ENCODE peak calls at places on chromosome 4, in seven cellular contexts. F, M, H, Q, V, B and S are unnamed samples.

GRCh38 chr4:186029731-186030421 is 39.1 kb upstream of the TLR3 start:
- DNase-seq in F (peak; percentile 37), M (peak; percentile 83), H (no peak), Q (no peak), V (peak; percentile 50), B (peak; percentile 36), S (no peak)

GRCh38 chr4:99586747-99587146 is 12.1 kb downstream of the MTTP start:
- DNase-seq in F (no peak), M (no peak), H (no peak), Q (no peak), V (no peak), B (no peak), S (no peak)

GRCh38 chr4:107792691-107793090 is 32.0 kb upstream of the SGMS2 start:
- DNase-seq in F (no peak), M (no peak), H (no peak), Q (no peak), V (no peak), B (no peak), S (no peak)

GRCh38 chr4:123449780-123450179 is 53.2 kb downstream of the SPRY1 start:
- DNase-seq in F (no peak), M (no peak), H (no peak), Q (no peak), V (no peak), B (no peak), S (no peak)

GRCh38 chr4:78661923-78662521 is 110.5 kb downstream of the ANXA3 start:
- DNase-seq in F (no peak), M (no peak), H (no peak), Q (no peak), V (no peak), B (peak; percentile 49), S (no peak)

GRCh38 chr4:113760094-113760851 is 1.3 kb downstream of the CAMK2D start:
- DNase-seq in F (no peak), M (peak; percentile 28), H (peak; percentile 37), Q (peak; percentile 33), V (peak; percentile 58), B (peak; percentile 55), S (no peak)

GRCh38 chr4:108425988-108426387 is 194.4 kb upstream of the RPL34 start:
- DNase-seq in F (no peak), M (no peak), H (no peak), Q (no peak), V (no peak), B (no peak), S (no peak)

GRCh38 chr4:113447695-113448265 is 313.8 kb downstream of the CAMK2D start:
- DNase-seq in F (peak; percentile 41), M (no peak), H (no peak), Q (no peak), V (no peak), B (no peak), S (no peak)

GRCh38 chr4:151166662-151167061 is 67.2 kb downstream of the RPS3A start:
- DNase-seq in F (no peak), M (no peak), H (no peak), Q (no peak), V (no peak), B (no peak), S (no peak)

GRCh38 chr4:17924189-17924588 is 97.4 kb downstream of the LCORL start:
- DNase-seq in F (no peak), M (no peak), H (no peak), Q (no peak), V (no peak), B (no peak), S (no peak)

GRCh38 chr4:112031712-112032328 is 113.4 kb upstream of the FAM241A start:
- DNase-seq in F (no peak), M (no peak), H (no peak), Q (no peak), V (no peak), B (peak; percentile 26), S (peak; percentile 61)

GRCh38 chr4:14446311-14446710 is 556.0 kb upstream of the CPEB2 start:
- DNase-seq in F (no peak), M (no peak), H (no peak), Q (no peak), V (no peak), B (no peak), S (no peak)

GRCh38 chr4:39255916-39256315 is 73.6 kb downstream of the WDR19 start:
- DNase-seq in F (no peak), M (no peak), H (no peak), Q (no peak), V (no peak), B (no peak), S (no peak)

GRCh38 chr4:113761682-113762060 is at the start of gene CAMK2D:
- DNase-seq in F (peak; percentile 94), M (peak; percentile 85), H (peak; percentile 79), Q (peak; percentile 80), V (peak; percentile 86), B (peak; percentile 91), S (no peak)

GRCh38 chr4:60368986-60369385 is 831.1 kb upstream of the ADGRL3 start:
- DNase-seq in F (no peak), M (no peak), H (no peak), Q (no peak), V (no peak), B (no peak), S (no peak)

GRCh38 chr4:122150896-122151295 is 1.2 kb upstream of the BLTP1 start:
- DNase-seq in F (no peak), M (no peak), H (no peak), Q (no peak), V (no peak), B (no peak), S (no peak)

GRCh38 chr4:7909463-7909862 is 30.2 kb downstream of the AFAP1 start:
- DNase-seq in F (no peak), M (no peak), H (no peak), Q (no peak), V (no peak), B (no peak), S (no peak)

GRCh38 chr4:188127157-188127874 is 11.9 kb upstream of the TRIML1 start:
- DNase-seq in F (no peak), M (no peak), H (no peak), Q (no peak), V (no peak), B (no peak), S (no peak)

GRCh38 chr4:154807042-154807630 is 26.1 kb downstream of the RBM46 start:
- DNase-seq in F (no peak), M (no peak), H (no peak), Q (no peak), V (no peak), B (no peak), S (peak; percentile 47)

GRCh38 chr4:119124314-119124713 is 11.3 kb upstream of the MYOZ2 start:
- DNase-seq in F (no peak), M (no peak), H (no peak), Q (no peak), V (no peak), B (no peak), S (peak; percentile 73)

GRCh38 chr4:126004936-126005335 is 690.2 kb downstream of the FAT4 start:
- DNase-seq in F (no peak), M (no peak), H (no peak), Q (no peak), V (no peak), B (no peak), S (no peak)

GRCh38 chr4:139734875-139735380 is 69.3 kb downstream of the MGST2 start:
- DNase-seq in F (peak; percentile 89), M (peak; percentile 89), H (peak; percentile 45), Q (peak; percentile 51), V (peak; percentile 84), B (peak; percentile 71), S (no peak)

GRCh38 chr4:74189331-74190043 is 31.6 kb downstream of the MTHFD2L start:
- DNase-seq in F (no peak), M (peak; percentile 16), H (no peak), Q (no peak), V (no peak), B (no peak), S (peak; percentile 47)

DNA sequence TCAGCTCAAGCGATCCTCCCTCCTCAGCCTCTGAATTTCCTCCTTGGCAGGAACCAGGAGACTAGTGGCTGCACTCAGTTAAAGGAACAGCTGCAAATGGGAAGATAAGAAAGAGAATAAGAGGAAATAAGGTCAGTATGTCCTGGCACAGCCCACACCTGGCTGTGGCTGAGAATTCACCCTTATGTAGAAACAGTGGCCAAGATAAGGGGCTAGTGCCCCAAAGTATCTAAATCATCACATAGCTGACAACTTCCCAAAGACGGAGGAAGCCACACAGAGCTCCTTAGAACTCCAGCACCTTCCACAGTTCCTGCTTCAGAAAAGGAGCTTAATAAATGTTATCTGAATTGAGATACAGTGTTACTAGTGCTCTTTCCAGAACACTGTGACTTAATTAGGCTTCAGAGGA is 2.3 kb upstream of the CHIC2 start:
- DNase-seq in F (no peak), M (peak; percentile 13), H (no peak), Q (no peak), V (no peak), B (peak; percentile 33), S (no peak)
- H3K27ac ChIP-seq in F (no peak overlapping the region), M (peak overlapping the region; percentile 33), H (no peak overlapping the region), Q (no peak overlapping the region), V (peak overlapping the region; percentile 49), B (peak overlapping the region; percentile 75), S (no peak overlapping the region)

DNA sequence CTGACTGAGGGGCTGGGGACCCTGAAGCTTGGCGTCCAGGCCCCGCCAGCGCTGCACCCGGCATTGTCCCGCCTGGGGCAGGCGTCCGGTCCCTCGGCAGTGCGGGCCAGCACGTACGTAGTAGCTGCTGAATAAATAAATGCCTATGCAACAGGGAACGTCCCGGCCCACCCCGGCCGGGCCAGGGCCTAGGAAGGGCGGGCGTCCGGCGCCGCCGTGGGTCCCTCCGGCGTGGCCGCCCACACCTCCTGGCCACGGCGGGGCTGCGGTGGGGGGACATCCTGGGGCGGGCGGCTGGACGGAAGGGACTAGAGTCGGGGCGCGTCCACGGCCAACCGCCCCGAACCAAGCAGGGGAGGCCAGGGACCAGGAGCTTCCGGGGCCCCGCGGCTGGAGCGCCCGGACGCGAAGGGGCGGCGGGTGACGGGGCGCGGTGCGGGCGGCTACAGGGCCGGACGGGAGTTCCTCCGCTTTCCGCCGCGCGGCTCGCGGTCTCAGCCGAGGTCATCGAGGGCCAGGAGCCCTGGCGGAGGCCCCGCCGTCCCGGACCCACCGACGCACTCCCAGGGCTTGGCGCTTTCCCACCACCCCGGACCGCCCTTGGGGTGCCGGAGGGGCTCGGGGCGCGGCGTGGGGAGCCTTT is 856 bp upstream of the WWC2 start:
- DNase-seq in F (peak; percentile 61), M (peak; percentile 53), H (peak; percentile 2), Q (peak; percentile 8), V (peak; percentile 48), B (peak; percentile 29), S (no peak)
- H3K27ac ChIP-seq in F (peak overlapping the region; percentile 98), M (peak overlapping the region; percentile 90), H (no peak overlapping the region), Q (no peak overlapping the region), V (peak overlapping the region; percentile 99), B (peak overlapping the region; percentile 71), S (peak overlapping the region; percentile 91)

GRCh38 chr4:57059890-57060716 is 50.1 kb downstream of the IGFBP7 start:
- DNase-seq in F (no peak), M (no peak), H (no peak), Q (no peak), V (no peak), B (no peak), S (no peak)
- H3K27ac ChIP-seq in F (peak overlapping the region; percentile 36), M (no peak overlapping the region), H (no peak overlapping the region), Q (no peak overlapping the region), V (no peak overlapping the region), B (no peak overlapping the region), S (no peak overlapping the region)

DNA sequence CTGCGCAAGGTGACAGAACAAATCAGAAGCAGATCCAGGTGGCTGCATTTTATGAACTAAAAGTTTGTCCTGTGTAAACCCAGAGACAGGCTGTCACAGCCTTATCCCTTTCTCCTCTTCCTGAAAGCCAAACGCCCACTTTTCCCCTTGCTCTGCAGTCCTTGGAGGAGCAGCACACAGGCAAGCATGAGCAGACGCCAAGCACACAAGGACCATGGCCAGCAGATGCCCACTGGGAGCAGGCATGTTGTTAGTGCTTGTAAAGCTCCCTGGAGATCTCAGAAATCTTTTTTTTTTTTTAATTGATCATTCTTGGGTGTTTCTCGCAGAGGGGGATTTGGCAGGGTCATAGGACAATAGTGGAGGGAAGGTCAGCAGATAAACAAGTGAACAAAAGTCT is 11.5 kb upstream of the HOPX start:
- DNase-seq in F (no peak), M (no peak), H (no peak), Q (no peak), V (no peak), B (no peak), S (no peak)
- H3K27ac ChIP-seq in F (peak overlapping the region; percentile 7), M (no peak overlapping the region), H (no peak overlapping the region), Q (no peak overlapping the region), V (peak overlapping the region; percentile 69), B (no peak overlapping the region), S (no peak overlapping the region)